ENCODE peak calls at places on chromosomes 6 and 20, in six cellular contexts. I is breast epithelium, Q is heart left ventricle, U is endothelial cell, R is neural crest cell, B is psoas muscle. X is an unnamed sample.

GRCh38 chr6:115729036-115729435 is 331.7 kb downstream of the FRK start:
- DNase-seq in I (no peak), Q (no peak), U (no peak), R (no peak), B (no peak), X (no peak)

GRCh38 chr6:163173741-163174140 is 240.8 kb upstream of the QKI start:
- DNase-seq in I (no peak), Q (no peak), U (no peak), R (no peak), B (no peak), X (no peak)

GRCh38 chr6:63504777-63505384 is 67.4 kb upstream of the LOC128125822 start:
- DNase-seq in I (no peak), Q (no peak), U (no peak), R (no peak), B (no peak), X (no peak)

GRCh38 chr6:21538186-21538798 is 55.3 kb upstream of the SOX4 start:
- DNase-seq in I (no peak), Q (no peak), U (no peak), R (no peak), B (no peak), X (no peak)

GRCh38 chr6:25959890-25960531 is 2.6 kb upstream of the TRIM38 start:
- DNase-seq in I (no peak), Q (no peak), U (no peak), R (no peak), B (no peak), X (no peak)

GRCh38 chr6:5175635-5176034 is 85.1 kb downstream of the LYRM4 start:
- DNase-seq in I (no peak), Q (no peak), U (no peak), R (no peak), B (no peak), X (no peak)

GRCh38 chr6:166009385-166010031 is 158.1 kb downstream of the TBXT start:
- DNase-seq in I (no peak), Q (no peak), U (no peak), R (no peak), B (no peak), X (no peak)

GRCh38 chr6:95081231-95081630 is 496.1 kb upstream of the MANEA start:
- DNase-seq in I (no peak), Q (no peak), U (no peak), R (no peak), B (no peak), X (no peak)

GRCh38 chr6:105794263-105794662 is 291.9 kb upstream of the PRDM1 start:
- DNase-seq in I (peak; percentile 54), Q (peak; percentile 55), U (no peak), R (no peak), B (peak; percentile 85), X (no peak)

GRCh38 chr6:142551145-142551811 is 249.5 kb downstream of the ADGRG6 start:
- DNase-seq in I (peak; percentile 40), Q (no peak), U (no peak), R (no peak), B (no peak), X (no peak)

GRCh38 chr6:45441811-45442453 is 64.2 kb upstream of the SUPT3H start:
- DNase-seq in I (no peak), Q (no peak), U (no peak), R (no peak), B (no peak), X (no peak)

GRCh38 chr6:154752015-154752414 is 18.8 kb downstream of the SCAF8 start:
- DNase-seq in I (no peak), Q (no peak), U (no peak), R (no peak), B (no peak), X (no peak)

GRCh38 chr6:42729731-42730130 is 7.3 kb upstream of the PRPH2 start:
- DNase-seq in I (no peak), Q (no peak), U (no peak), R (no peak), B (no peak), X (no peak)

GRCh38 chr20:60695223-60695622 is 556.8 kb upstream of the CDH4 start:
- DNase-seq in I (no peak), Q (no peak), U (no peak), R (no peak), B (no peak), X (no peak)

GRCh38 chr6:116111552-116112528 is 11.2 kb downstream of the NT5DC1 start:
- DNase-seq in I (no peak), Q (no peak), U (peak; percentile 56), R (peak; percentile 16), B (no peak), X (no peak)

GRCh38 chr6:82062219-82062618 is 185.3 kb downstream of the IBTK start:
- DNase-seq in I (no peak), Q (no peak), U (no peak), R (no peak), B (no peak), X (no peak)

GRCh38 chr6:33994198-33995045 is 151.5 kb downstream of the GRM4 start:
- DNase-seq in I (no peak), Q (no peak), U (no peak), R (no peak), B (no peak), X (no peak)

GRCh38 chr6:161480416-161481165 is 206.7 kb upstream of the AGPAT4 start:
- DNase-seq in I (no peak), Q (no peak), U (no peak), R (no peak), B (no peak), X (no peak)

GRCh38 chr6:142946924-142947701 is 2.1 kb upstream of the HIVEP2 start:
- DNase-seq in I (peak; percentile 77), Q (peak; percentile 91), U (peak; percentile 63), R (peak; percentile 27), B (peak; percentile 94), X (peak; percentile 32)

GRCh38 chr20:44706371-44707258 is 8.6 kb upstream of the CCN5 start:
- DNase-seq in I (peak; percentile 67), Q (peak; percentile 80), U (no peak), R (no peak), B (peak; percentile 84), X (peak; percentile 76)

GRCh38 chr6:128519132-128519930 is 1.1 kb downstream of the PTPRK start:
- DNase-seq in I (peak; percentile 56), Q (peak; percentile 50), U (peak; percentile 44), R (peak; percentile 30), B (peak; percentile 66), X (no peak)
- TF ChIP-seq CTCF in I (peak; percentile 15), Q (peak; percentile 19), U (no peak), R (peak; percentile 30), B (peak; percentile 14), X (peak; percentile 27)

DNA sequence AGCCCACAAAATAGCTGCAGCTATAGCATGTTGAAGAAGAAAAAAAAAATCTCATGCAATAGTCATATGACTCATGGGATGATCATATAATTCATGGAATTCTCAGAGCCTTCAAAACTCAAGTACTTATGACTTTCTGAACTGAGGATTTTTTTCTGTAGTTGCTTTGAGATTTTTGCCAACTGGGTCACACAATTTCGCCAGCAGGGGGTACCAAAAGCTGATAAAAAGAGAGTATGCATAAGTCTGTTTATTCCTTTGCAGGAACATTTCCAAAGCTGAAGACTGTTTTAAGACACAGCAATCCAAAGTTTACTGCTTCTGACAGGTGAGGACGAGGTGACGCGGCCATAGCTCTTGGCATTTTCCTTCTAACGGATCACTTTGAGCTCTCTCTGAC is 586.1 kb upstream of the CHD6 start:
- DNase-seq in I (no peak), Q (no peak), U (no peak), R (no peak), B (no peak), X (no peak)
- TF ChIP-seq CTCF in I (peak; percentile 49), Q (peak; percentile 37), U (peak; percentile 20), R (peak; percentile 63), B (peak; percentile 29), X (no peak)

GRCh38 chr6:10465633-10466499 is 51.0 kb upstream of the TFAP2A start:
- DNase-seq in I (no peak), Q (no peak), U (peak; percentile 70), R (peak; percentile 55), B (no peak), X (no peak)
- TF ChIP-seq CTCF in I (no peak), Q (peak; percentile 18), U (peak; percentile 43), R (peak; percentile 66), B (peak; percentile 9), X (no peak)

GRCh38 chr20:50547956-50548355 is 37.8 kb downstream of the PTPN1 start:
- DNase-seq in I (no peak), Q (no peak), U (no peak), R (no peak), B (no peak), X (no peak)

GRCh38 chr20:50543326-50543725 is 33.1 kb downstream of the PTPN1 start:
- DNase-seq in I (no peak), Q (no peak), U (no peak), R (no peak), B (no peak), X (no peak)

GRCh38 chr20:50546729-50547314 is 36.6 kb downstream of the PTPN1 start:
- DNase-seq in I (no peak), Q (no peak), U (no peak), R (no peak), B (no peak), X (no peak)

GRCh38 chr20:50548396-50548795 is 38.2 kb downstream of the PTPN1 start:
- DNase-seq in I (no peak), Q (no peak), U (no peak), R (no peak), B (no peak), X (no peak)

GRCh38 chr20:50545123-50545522 is 34.9 kb downstream of the PTPN1 start:
- DNase-seq in I (no peak), Q (no peak), U (no peak), R (no peak), B (no peak), X (no peak)
- TF ChIP-seq CTCF in I (no peak), Q (no peak), U (no peak), R (no peak), B (no peak), X (no peak)